ENCODE peak calls at places on chromosome 13, in five cellular contexts. One of them, this sample, is unnamed.

GRCh38 chr13:109802936-109803335 is 16.6 kb upstream of the IRS2 start:
- DNase-seq in activated effector memory CD4-positive, alpha-beta T cell treated with anti-CD3 and anti-CD28 coated beads, Interleukin-2, amount 50 U/mL, for 16 hours: no peak
- DNase-seq in activated CD4-positive, alpha-beta T cell treated with anti-CD3 and anti-CD28 coated beads, Interleukin-2, amount 50 U/mL, for 1 hour: no peak
- DNase-seq in kidney epithelial cell: no peak
- DNase-seq in fibroblast of the conjunctiva: no peak
- DNase-seq in this sample: no peak

GRCh38 chr13:37769078-37769477 is 100.5 kb downstream of the TRPC4 start:
- DNase-seq in activated effector memory CD4-positive, alpha-beta T cell treated with anti-CD3 and anti-CD28 coated beads, Interleukin-2, amount 50 U/mL, for 16 hours: no peak
- DNase-seq in activated CD4-positive, alpha-beta T cell treated with anti-CD3 and anti-CD28 coated beads, Interleukin-2, amount 50 U/mL, for 1 hour: no peak
- DNase-seq in kidney epithelial cell: no peak
- DNase-seq in fibroblast of the conjunctiva: no peak
- DNase-seq in this sample: no peak

GRCh38 chr13:111177081-111177711 is 62.1 kb downstream of the ARHGEF7 start:
- DNase-seq in activated effector memory CD4-positive, alpha-beta T cell treated with anti-CD3 and anti-CD28 coated beads, Interleukin-2, amount 50 U/mL, for 16 hours: peak; percentile 74
- DNase-seq in fibroblast of the conjunctiva: no peak
- DNase-seq in kidney epithelial cell: no peak
- DNase-seq in activated CD4-positive, alpha-beta T cell treated with anti-CD3 and anti-CD28 coated beads, Interleukin-2, amount 50 U/mL, for 1 hour: peak; percentile 64
- DNase-seq in this sample: peak; percentile 48

GRCh38 chr13:24032252-24032651 is 128.3 kb upstream of the SPATA13 start:
- DNase-seq in fibroblast of the conjunctiva: peak; percentile 61
- DNase-seq in activated CD4-positive, alpha-beta T cell treated with anti-CD3 and anti-CD28 coated beads, Interleukin-2, amount 50 U/mL, for 1 hour: no peak
- DNase-seq in activated effector memory CD4-positive, alpha-beta T cell treated with anti-CD3 and anti-CD28 coated beads, Interleukin-2, amount 50 U/mL, for 16 hours: no peak
- DNase-seq in kidney epithelial cell: no peak
- DNase-seq in this sample: no peak

GRCh38 chr13:84491952-84492351 is 609.7 kb upstream of the SLITRK1 start:
- DNase-seq in activated CD4-positive, alpha-beta T cell treated with anti-CD3 and anti-CD28 coated beads, Interleukin-2, amount 50 U/mL, for 1 hour: no peak
- DNase-seq in activated effector memory CD4-positive, alpha-beta T cell treated with anti-CD3 and anti-CD28 coated beads, Interleukin-2, amount 50 U/mL, for 16 hours: no peak
- DNase-seq in kidney epithelial cell: no peak
- DNase-seq in fibroblast of the conjunctiva: no peak
- DNase-seq in this sample: no peak

GRCh38 chr13:111216166-111216960 is 101.3 kb downstream of the ARHGEF7 start:
- DNase-seq in activated effector memory CD4-positive, alpha-beta T cell treated with anti-CD3 and anti-CD28 coated beads, Interleukin-2, amount 50 U/mL, for 16 hours: peak; percentile 73
- DNase-seq in activated CD4-positive, alpha-beta T cell treated with anti-CD3 and anti-CD28 coated beads, Interleukin-2, amount 50 U/mL, for 1 hour: peak; percentile 45
- DNase-seq in fibroblast of the conjunctiva: no peak
- DNase-seq in kidney epithelial cell: no peak
- DNase-seq in this sample: no peak

GRCh38 chr13:112255550-112256120 is 120.5 kb upstream of the SPACA7 start:
- DNase-seq in kidney epithelial cell: no peak
- DNase-seq in fibroblast of the conjunctiva: no peak
- DNase-seq in activated effector memory CD4-positive, alpha-beta T cell treated with anti-CD3 and anti-CD28 coated beads, Interleukin-2, amount 50 U/mL, for 16 hours: no peak
- DNase-seq in activated CD4-positive, alpha-beta T cell treated with anti-CD3 and anti-CD28 coated beads, Interleukin-2, amount 50 U/mL, for 1 hour: no peak
- DNase-seq in this sample: no peak

GRCh38 chr13:37427843-37428494 is 170.6 kb downstream of the POSTN start:
- DNase-seq in activated effector memory CD4-positive, alpha-beta T cell treated with anti-CD3 and anti-CD28 coated beads, Interleukin-2, amount 50 U/mL, for 16 hours: no peak
- DNase-seq in fibroblast of the conjunctiva: no peak
- DNase-seq in activated CD4-positive, alpha-beta T cell treated with anti-CD3 and anti-CD28 coated beads, Interleukin-2, amount 50 U/mL, for 1 hour: no peak
- DNase-seq in kidney epithelial cell: no peak
- DNase-seq in this sample: no peak

GRCh38 chr13:113119166-113119821 is 3.3 kb upstream of the F10 start:
- DNase-seq in activated CD4-positive, alpha-beta T cell treated with anti-CD3 and anti-CD28 coated beads, Interleukin-2, amount 50 U/mL, for 1 hour: no peak
- DNase-seq in activated effector memory CD4-positive, alpha-beta T cell treated with anti-CD3 and anti-CD28 coated beads, Interleukin-2, amount 50 U/mL, for 16 hours: peak; percentile 39
- DNase-seq in fibroblast of the conjunctiva: no peak
- DNase-seq in kidney epithelial cell: no peak
- DNase-seq in this sample: no peak

GRCh38 chr13:80527400-80527799 is 186.5 kb upstream of the SPRY2 start:
- DNase-seq in activated CD4-positive, alpha-beta T cell treated with anti-CD3 and anti-CD28 coated beads, Interleukin-2, amount 50 U/mL, for 1 hour: no peak
- DNase-seq in kidney epithelial cell: no peak
- DNase-seq in fibroblast of the conjunctiva: peak; percentile 80
- DNase-seq in activated effector memory CD4-positive, alpha-beta T cell treated with anti-CD3 and anti-CD28 coated beads, Interleukin-2, amount 50 U/mL, for 16 hours: no peak
- DNase-seq in this sample: no peak

GRCh38 chr13:29774830-29775229 is 75.6 kb downstream of the UBL3 start:
- DNase-seq in kidney epithelial cell: no peak
- DNase-seq in activated effector memory CD4-positive, alpha-beta T cell treated with anti-CD3 and anti-CD28 coated beads, Interleukin-2, amount 50 U/mL, for 16 hours: no peak
- DNase-seq in fibroblast of the conjunctiva: no peak
- DNase-seq in activated CD4-positive, alpha-beta T cell treated with anti-CD3 and anti-CD28 coated beads, Interleukin-2, amount 50 U/mL, for 1 hour: no peak
- DNase-seq in this sample: no peak

GRCh38 chr13:82654851-82655517 is 1227.3 kb downstream of the SLITRK1 start:
- DNase-seq in fibroblast of the conjunctiva: peak; percentile 55
- DNase-seq in kidney epithelial cell: no peak
- DNase-seq in activated CD4-positive, alpha-beta T cell treated with anti-CD3 and anti-CD28 coated beads, Interleukin-2, amount 50 U/mL, for 1 hour: no peak
- DNase-seq in activated effector memory CD4-positive, alpha-beta T cell treated with anti-CD3 and anti-CD28 coated beads, Interleukin-2, amount 50 U/mL, for 16 hours: no peak
- DNase-seq in this sample: no peak

GRCh38 chr13:70703755-70704154 is 595.5 kb upstream of the KLHL1 start:
- DNase-seq in activated effector memory CD4-positive, alpha-beta T cell treated with anti-CD3 and anti-CD28 coated beads, Interleukin-2, amount 50 U/mL, for 16 hours: no peak
- DNase-seq in activated CD4-positive, alpha-beta T cell treated with anti-CD3 and anti-CD28 coated beads, Interleukin-2, amount 50 U/mL, for 1 hour: no peak
- DNase-seq in fibroblast of the conjunctiva: no peak
- DNase-seq in kidney epithelial cell: peak; percentile 9
- DNase-seq in this sample: no peak

GRCh38 chr13:92719868-92720267 is 506.7 kb upstream of the GPC6 start:
- DNase-seq in activated CD4-positive, alpha-beta T cell treated with anti-CD3 and anti-CD28 coated beads, Interleukin-2, amount 50 U/mL, for 1 hour: no peak
- DNase-seq in activated effector memory CD4-positive, alpha-beta T cell treated with anti-CD3 and anti-CD28 coated beads, Interleukin-2, amount 50 U/mL, for 16 hours: no peak
- DNase-seq in kidney epithelial cell: no peak
- DNase-seq in fibroblast of the conjunctiva: no peak
- DNase-seq in this sample: no peak

GRCh38 chr13:107231941-107232340 is 664.0 kb upstream of the ARGLU1 start:
- DNase-seq in activated effector memory CD4-positive, alpha-beta T cell treated with anti-CD3 and anti-CD28 coated beads, Interleukin-2, amount 50 U/mL, for 16 hours: no peak
- DNase-seq in fibroblast of the conjunctiva: no peak
- DNase-seq in activated CD4-positive, alpha-beta T cell treated with anti-CD3 and anti-CD28 coated beads, Interleukin-2, amount 50 U/mL, for 1 hour: no peak
- DNase-seq in kidney epithelial cell: no peak
- DNase-seq in this sample: no peak

GRCh38 chr13:33353646-33354045 is 68.1 kb upstream of the STARD13 start:
- DNase-seq in activated effector memory CD4-positive, alpha-beta T cell treated with anti-CD3 and anti-CD28 coated beads, Interleukin-2, amount 50 U/mL, for 16 hours: no peak
- DNase-seq in activated CD4-positive, alpha-beta T cell treated with anti-CD3 and anti-CD28 coated beads, Interleukin-2, amount 50 U/mL, for 1 hour: no peak
- DNase-seq in kidney epithelial cell: no peak
- DNase-seq in fibroblast of the conjunctiva: no peak
- DNase-seq in this sample: no peak

GRCh38 chr13:46321494-46322225 is 65.4 kb downstream of the RUBCNL start:
- DNase-seq in kidney epithelial cell: no peak
- DNase-seq in activated CD4-positive, alpha-beta T cell treated with anti-CD3 and anti-CD28 coated beads, Interleukin-2, amount 50 U/mL, for 1 hour: peak; percentile 74
- DNase-seq in activated effector memory CD4-positive, alpha-beta T cell treated with anti-CD3 and anti-CD28 coated beads, Interleukin-2, amount 50 U/mL, for 16 hours: peak; percentile 85
- DNase-seq in fibroblast of the conjunctiva: peak; percentile 55
- DNase-seq in this sample: peak; percentile 60

GRCh38 chr13:40586886-40587285 is 79.6 kb downstream of the FOXO1 start:
- DNase-seq in activated effector memory CD4-positive, alpha-beta T cell treated with anti-CD3 and anti-CD28 coated beads, Interleukin-2, amount 50 U/mL, for 16 hours: no peak
- DNase-seq in kidney epithelial cell: no peak
- DNase-seq in activated CD4-positive, alpha-beta T cell treated with anti-CD3 and anti-CD28 coated beads, Interleukin-2, amount 50 U/mL, for 1 hour: no peak
- DNase-seq in fibroblast of the conjunctiva: no peak
- DNase-seq in this sample: no peak

GRCh38 chr13:27644302-27644701 is 22.6 kb downstream of the POLR1D start:
- DNase-seq in kidney epithelial cell: no peak
- DNase-seq in fibroblast of the conjunctiva: peak; percentile 49
- DNase-seq in activated effector memory CD4-positive, alpha-beta T cell treated with anti-CD3 and anti-CD28 coated beads, Interleukin-2, amount 50 U/mL, for 16 hours: no peak
- DNase-seq in activated CD4-positive, alpha-beta T cell treated with anti-CD3 and anti-CD28 coated beads, Interleukin-2, amount 50 U/mL, for 1 hour: no peak
- DNase-seq in this sample: no peak

GRCh38 chr13:107373551-107373950 is 805.6 kb upstream of the ARGLU1 start:
- DNase-seq in fibroblast of the conjunctiva: peak; percentile 26
- DNase-seq in activated effector memory CD4-positive, alpha-beta T cell treated with anti-CD3 and anti-CD28 coated beads, Interleukin-2, amount 50 U/mL, for 16 hours: no peak
- DNase-seq in activated CD4-positive, alpha-beta T cell treated with anti-CD3 and anti-CD28 coated beads, Interleukin-2, amount 50 U/mL, for 1 hour: no peak
- DNase-seq in kidney epithelial cell: peak; percentile 57
- DNase-seq in this sample: no peak

GRCh38 chr13:52141299-52141698 is 12.4 kb upstream of the NEK5 start:
- DNase-seq in activated effector memory CD4-positive, alpha-beta T cell treated with anti-CD3 and anti-CD28 coated beads, Interleukin-2, amount 50 U/mL, for 16 hours: no peak
- DNase-seq in fibroblast of the conjunctiva: no peak
- DNase-seq in kidney epithelial cell: no peak
- DNase-seq in activated CD4-positive, alpha-beta T cell treated with anti-CD3 and anti-CD28 coated beads, Interleukin-2, amount 50 U/mL, for 1 hour: no peak
- DNase-seq in this sample: no peak

GRCh38 chr13:94427313-94427712 is 52.2 kb downstream of the DCT start:
- DNase-seq in activated effector memory CD4-positive, alpha-beta T cell treated with anti-CD3 and anti-CD28 coated beads, Interleukin-2, amount 50 U/mL, for 16 hours: no peak
- DNase-seq in activated CD4-positive, alpha-beta T cell treated with anti-CD3 and anti-CD28 coated beads, Interleukin-2, amount 50 U/mL, for 1 hour: no peak
- DNase-seq in fibroblast of the conjunctiva: no peak
- DNase-seq in kidney epithelial cell: no peak
- DNase-seq in this sample: no peak

GRCh38 chr13:96373597-96373996 is 283.7 kb downstream of the HS6ST3 start:
- DNase-seq in kidney epithelial cell: no peak
- DNase-seq in activated effector memory CD4-positive, alpha-beta T cell treated with anti-CD3 and anti-CD28 coated beads, Interleukin-2, amount 50 U/mL, for 16 hours: no peak
- DNase-seq in activated CD4-positive, alpha-beta T cell treated with anti-CD3 and anti-CD28 coated beads, Interleukin-2, amount 50 U/mL, for 1 hour: no peak
- DNase-seq in fibroblast of the conjunctiva: no peak
- DNase-seq in this sample: no peak

GRCh38 chr13:73404581-73404980 is 345.8 kb downstream of the KLF5 start:
- DNase-seq in fibroblast of the conjunctiva: no peak
- DNase-seq in kidney epithelial cell: no peak
- DNase-seq in activated CD4-positive, alpha-beta T cell treated with anti-CD3 and anti-CD28 coated beads, Interleukin-2, amount 50 U/mL, for 1 hour: no peak
- DNase-seq in activated effector memory CD4-positive, alpha-beta T cell treated with anti-CD3 and anti-CD28 coated beads, Interleukin-2, amount 50 U/mL, for 16 hours: no peak
- DNase-seq in this sample: no peak

GRCh38 chr13:49716615-49717014 is 25.3 kb upstream of the EBPL start:
- DNase-seq in kidney epithelial cell: no peak
- DNase-seq in fibroblast of the conjunctiva: no peak
- DNase-seq in activated effector memory CD4-positive, alpha-beta T cell treated with anti-CD3 and anti-CD28 coated beads, Interleukin-2, amount 50 U/mL, for 16 hours: no peak
- DNase-seq in activated CD4-positive, alpha-beta T cell treated with anti-CD3 and anti-CD28 coated beads, Interleukin-2, amount 50 U/mL, for 1 hour: no peak
- DNase-seq in this sample: no peak

GRCh38 chr13:80924596-80924995 is 583.7 kb upstream of the SPRY2 start:
- DNase-seq in kidney epithelial cell: no peak
- DNase-seq in fibroblast of the conjunctiva: no peak
- DNase-seq in activated CD4-positive, alpha-beta T cell treated with anti-CD3 and anti-CD28 coated beads, Interleukin-2, amount 50 U/mL, for 1 hour: no peak
- DNase-seq in activated effector memory CD4-positive, alpha-beta T cell treated with anti-CD3 and anti-CD28 coated beads, Interleukin-2, amount 50 U/mL, for 16 hours: no peak
- DNase-seq in this sample: no peak

This sample was measured in natural killer cell.